ENCODE peak calls at places on chromosomes 11 and 22, in four cellular contexts. H is IMR-90, Y is H9, O is H1. U is an unnamed sample.
A peak's percentile ranks its signal among the peaks of the same experiment; 100 is the strongest.

GRCh38 chr11:74138572-74138971 is 32.2 kb downstream of the C2CD3 start:
- DNase-seq in H (peak; percentile 99), Y (no peak), O (no peak), U (peak; percentile 83)

GRCh38 chr11:6565325-6565724 is 38.1 kb downstream of the RRP8 start:
- DNase-seq in H (no peak), Y (no peak), O (no peak), U (no peak)

GRCh38 chr11:78688460-78688859 is 113.8 kb upstream of the NARS2 start:
- DNase-seq in H (no peak), Y (no peak), O (no peak), U (peak; percentile 69)

GRCh38 chr11:117457031-117457785 is 129.6 kb downstream of the CEP164 start:
- DNase-seq in H (no peak), Y (no peak), O (no peak), U (no peak)

GRCh38 chr11:86370922-86371614 is 3.6 kb upstream of the CCDC81 start:
- DNase-seq in H (peak; percentile 40), Y (no peak), O (no peak), U (peak; percentile 63)

GRCh38 chr11:120511804-120512726 is 517 bp downstream of the GRIK4 start:
- DNase-seq in H (no peak), Y (no peak), O (no peak), U (no peak)

GRCh38 chr22:28014141-28015055 is 95.3 kb upstream of the PITPNB start:
- DNase-seq in H (no peak), Y (no peak), O (no peak), U (no peak)

GRCh38 chr22:49929553-49929979 is 11.1 kb downstream of the CRELD2 start:
- DNase-seq in H (no peak), Y (peak; percentile 74), O (no peak), U (no peak)

GRCh38 chr11:65417702-65418430 is 4.7 kb upstream of the NEAT1 start:
- DNase-seq in H (peak; percentile 28), Y (no peak), O (no peak), U (peak; percentile 58)

GRCh38 chr11:72627594-72628281 is 46.5 kb downstream of the PDE2A start:
- DNase-seq in H (no peak), Y (no peak), O (no peak), U (no peak)

GRCh38 chr11:93330446-93330984 is at the start of gene DEUP1:
- DNase-seq in H (no peak), Y (peak; percentile 55), O (no peak), U (peak; percentile 53)

GRCh38 chr11:123308077-123308476 is 113.0 kb upstream of the CLMP start:
- DNase-seq in H (peak; percentile 64), Y (no peak), O (no peak), U (no peak)

GRCh38 chr11:74777038-74777437 is 28.4 kb downstream of the RNF169 start:
- DNase-seq in H (no peak), Y (no peak), O (no peak), U (peak; percentile 31)

GRCh38 chr22:49203091-49203862 is 624.4 kb downstream of the BRD1 start:
- DNase-seq in H (no peak), Y (peak; percentile 26), O (no peak), U (no peak)

GRCh38 chr11:116895053-116895757 is 57.8 kb upstream of the APOA1 start:
- DNase-seq in H (no peak), Y (peak; percentile 71), O (peak; percentile 38), U (peak; percentile 83)

GRCh38 chr11:106132582-106133354 is 55.3 kb downstream of the AASDHPPT start:
- DNase-seq in H (no peak), Y (no peak), O (no peak), U (no peak)

GRCh38 chr11:47917643-47918369 is 62.6 kb upstream of the PTPRJ start:
- DNase-seq in H (peak; percentile 98), Y (peak; percentile 81), O (no peak), U (peak; percentile 85)

GRCh38 chr11:63277345-63277943 is 34.0 kb upstream of the SLC22A25 start:
- DNase-seq in H (no peak), Y (no peak), O (no peak), U (peak; percentile 43)

GRCh38 chr11:63282579-63282978 is 39.2 kb upstream of the SLC22A25 start:
- DNase-seq in H (no peak), Y (no peak), O (no peak), U (no peak)

DNA sequence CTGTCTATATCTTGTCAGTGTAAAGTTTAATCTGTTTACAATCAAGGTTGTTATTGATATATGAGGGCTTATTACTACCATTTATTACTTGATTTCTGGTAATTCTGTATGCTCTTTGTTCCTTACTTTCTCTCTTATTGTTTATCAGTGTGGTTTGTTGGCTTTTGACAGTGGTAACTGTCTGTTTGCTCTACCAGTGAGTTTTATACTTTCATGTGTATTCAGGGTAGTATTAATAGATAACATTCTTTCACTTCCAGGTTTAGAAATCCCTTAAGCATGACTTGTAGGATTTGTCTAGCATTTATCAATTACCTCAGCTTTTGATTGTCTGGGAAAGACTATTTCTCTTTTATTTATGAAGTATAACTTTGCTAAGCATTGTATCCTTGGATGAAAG is 37.5 kb upstream of the SLC22A25 start:
- DNase-seq in H (no peak), Y (no peak), O (no peak), U (no peak)
- H4K5ac ChIP-seq in H (no peak overlapping the region), Y (no peak overlapping the region), O (no peak overlapping the region), U (no peak overlapping the region)

DNA sequence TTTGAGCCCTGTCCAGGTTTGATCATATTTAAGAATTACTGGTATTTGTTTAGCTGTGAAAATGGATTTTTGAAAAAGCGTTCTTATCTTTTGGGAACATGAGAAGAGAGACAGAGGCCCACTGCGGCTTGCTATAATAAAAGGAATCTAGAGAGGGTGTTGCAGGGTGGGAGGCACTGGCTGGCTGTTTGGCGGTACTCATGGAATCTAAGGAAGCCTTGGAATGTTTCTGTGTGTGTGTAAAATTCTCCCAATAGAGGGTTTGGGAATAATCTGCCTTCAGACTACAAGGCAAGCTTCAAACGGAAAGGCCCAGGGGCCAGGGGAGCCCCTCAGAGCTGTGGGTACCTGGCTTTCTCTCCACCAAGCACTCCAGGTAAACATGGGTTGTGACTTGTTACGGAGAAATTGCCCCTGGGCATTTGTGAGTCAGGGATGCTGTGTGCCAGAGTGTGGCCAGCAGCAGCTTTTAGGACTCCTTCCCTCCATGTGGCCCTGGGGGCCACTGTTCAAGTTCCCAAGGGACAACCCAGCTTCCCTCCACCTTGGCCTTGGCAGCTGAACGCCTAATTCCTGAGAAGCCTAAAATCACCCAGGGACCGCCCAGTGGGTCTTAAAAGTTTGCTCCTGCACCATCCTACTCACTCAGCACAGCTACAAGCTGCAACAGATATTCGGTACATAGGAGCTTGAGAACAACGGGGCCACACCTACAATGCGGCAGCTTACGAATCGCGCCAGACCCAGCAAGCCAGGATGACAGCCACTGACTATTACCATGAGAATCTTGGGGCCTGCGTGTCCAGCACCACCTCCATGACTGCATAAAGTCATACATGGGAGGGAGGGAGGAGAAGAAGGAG is 14.1 kb upstream of the SYT8 start:
- DNase-seq in H (peak; percentile 22), Y (no peak), O (no peak), U (no peak)
- H2BK5ac ChIP-seq in H (no peak overlapping the region), Y (no peak overlapping the region), O (no peak overlapping the region), U (no peak overlapping the region)

DNA sequence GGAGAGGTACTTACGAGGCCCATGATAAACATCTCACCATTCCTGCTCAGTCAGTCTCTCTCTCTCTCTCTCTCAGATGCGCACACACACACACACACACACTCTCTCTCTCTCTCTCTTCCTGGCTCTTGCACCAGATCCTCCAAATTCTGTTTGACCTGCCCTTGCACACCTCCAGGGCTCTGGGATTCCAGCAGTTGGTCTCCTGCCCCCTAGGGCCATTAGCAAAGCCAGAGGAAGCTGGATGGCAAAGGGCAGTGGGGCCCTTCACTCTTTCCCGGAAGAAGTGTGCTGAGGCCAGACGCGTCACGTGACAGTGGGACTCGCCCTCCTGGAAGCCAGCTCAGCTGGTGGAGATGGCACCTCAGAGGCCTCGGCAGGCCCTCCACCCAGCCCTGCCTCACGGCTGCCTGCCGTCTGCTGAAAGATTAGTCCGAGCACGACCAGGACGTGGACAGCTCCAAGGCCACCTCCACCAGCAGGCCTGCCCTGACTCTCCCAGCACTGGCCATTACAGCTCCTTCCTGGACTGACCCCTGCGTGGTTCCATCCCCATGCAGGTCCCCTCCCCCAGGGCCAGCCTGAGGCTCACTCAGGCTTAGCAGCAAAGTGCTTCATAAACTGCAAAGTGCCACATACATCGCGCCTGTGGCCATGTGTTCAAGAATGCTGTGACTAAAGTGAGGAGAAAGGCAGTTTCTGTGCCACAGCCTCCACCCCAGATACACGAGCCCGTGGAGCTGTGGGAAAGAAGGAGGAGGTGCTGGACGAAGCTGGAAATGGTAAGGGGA is 3.7 kb downstream of the PDGFB start:
- DNase-seq in H (no peak), Y (no peak), O (no peak), U (peak; percentile 66)
- H3K9ac ChIP-seq in H (no peak overlapping the region), Y (no peak overlapping the region), O (no peak overlapping the region), U (peak overlapping the region; percentile 54)

GRCh38 chr11:134760307-134760706 is 348.3 kb upstream of the B3GAT1 start:
- DNase-seq in H (no peak), Y (no peak), O (no peak), U (no peak)
- H4K5ac ChIP-seq in H (no peak overlapping the region), Y (no peak overlapping the region), O (no peak overlapping the region), U (no peak overlapping the region)

GRCh38 chr22:36424901-36425579 is 37.3 kb upstream of the MYH9 start:
- DNase-seq in H (no peak), Y (no peak), O (no peak), U (no peak)
- H2BK5ac ChIP-seq in H (no peak overlapping the region), Y (no peak overlapping the region), O (no peak overlapping the region), U (no peak overlapping the region)